ENCODE peak calls at places on chromosomes 3 and 15, in seven cellular contexts. B is left ventricle myocardium superior; X is body of pancreas; H is stimulated activated naive CD8-positive, alpha-beta T cell treated with anti-CD3 and anti-CD28 coated beads, Interleukin-15, amount 100 ng/mL, for 72 hours; F is stimulated activated effector memory CD8-positive, alpha-beta T cell treated with anti-CD3 and anti-CD28 coated beads, Interleukin-12 subunit alpha, Interleukin-12 subunit beta, amount 100 ng/mL, for 72 hours; E is psoas muscle; V is T-cell. U is an unnamed sample.
A peak's percentile ranks its signal among the peaks of the same experiment; 100 is the strongest.

GRCh38 chr3:48268936-48269551 is 28.1 kb downstream of the ZNF589 start:
- ATAC-seq in F (peak; percentile 57), V (peak; percentile 28), E (no peak), H (peak; percentile 43), B (no peak), X (no peak), U (peak; percentile 61)

GRCh38 chr15:80242132-80242769 is 9.8 kb downstream of the CTXND1 start:
- ATAC-seq in F (no peak), E (no peak), H (peak; percentile 35), B (peak; percentile 49), V (no peak), X (no peak), U (no peak)

GRCh38 chr15:39403674-39404117 is 177.2 kb upstream of the THBS1 start:
- ATAC-seq in B (peak; percentile 30), V (no peak), E (no peak), H (no peak), X (no peak), F (no peak), U (no peak)

GRCh38 chr15:86676002-86676401 is 596.3 kb downstream of the AGBL1 start:
- ATAC-seq in E (no peak), V (no peak), F (no peak), X (no peak), H (no peak), B (no peak), U (peak; percentile 23)

GRCh38 chr15:56929389-56929788 is 10.9 kb downstream of the TCF12 start:
- ATAC-seq in E (no peak), F (no peak), H (no peak), B (no peak), X (no peak), V (no peak), U (peak; percentile 46)

GRCh38 chr15:28021281-28022039 is 77.7 kb downstream of the OCA2 start:
- ATAC-seq in B (peak; percentile 40), X (peak; percentile 4), H (no peak), V (no peak), F (no peak), E (no peak), U (no peak)

GRCh38 chr3:127092776-127093175 is 100.2 kb upstream of the PRR23E start:
- ATAC-seq in E (no peak), F (no peak), B (no peak), V (no peak), H (no peak), X (no peak), U (no peak)

GRCh38 chr15:40420793-40421192 is 15.2 kb downstream of the IVD start:
- ATAC-seq in E (peak; percentile 29), F (no peak), H (no peak), B (peak; percentile 44), V (no peak), X (peak; percentile 67), U (no peak)

GRCh38 chr3:181976526-181976925 is 264.8 kb downstream of the SOX2 start:
- ATAC-seq in V (no peak), H (no peak), E (no peak), F (no peak), X (no peak), B (no peak), U (no peak)

GRCh38 chr15:75924576-75924975 is 20.9 kb downstream of the FBXO22 start:
- ATAC-seq in V (no peak), H (no peak), X (no peak), F (no peak), B (no peak), E (no peak), U (no peak)

GRCh38 chr3:172346161-172346560 is 102.1 kb downstream of the GHSR start:
- ATAC-seq in X (no peak), F (no peak), B (no peak), V (no peak), E (no peak), H (no peak), U (no peak)

GRCh38 chr3:81242871-81243270 is 518.6 kb downstream of the GBE1 start:
- ATAC-seq in V (no peak), X (no peak), F (no peak), H (no peak), B (no peak), E (no peak), U (no peak)

GRCh38 chr3:9727041-9727595 is 4.4 kb upstream of the BRPF1 start:
- ATAC-seq in X (no peak), H (peak; percentile 57), F (peak; percentile 39), E (no peak), V (peak; percentile 29), B (no peak), U (peak; percentile 11)

GRCh38 chr15:65824941-65825544 is 33.0 kb upstream of the DENND4A start:
- ATAC-seq in H (no peak), V (no peak), E (peak; percentile 65), F (no peak), B (peak; percentile 77), X (peak; percentile 51), U (no peak)

GRCh38 chr3:159781867-159782266 is 206.8 kb upstream of the IL12A start:
- ATAC-seq in X (no peak), F (no peak), E (no peak), H (no peak), V (no peak), B (no peak), U (no peak)

GRCh38 chr15:48486228-48486627 is 155.0 kb downstream of the DUT start:
- ATAC-seq in B (no peak), H (peak; percentile 46), E (no peak), V (no peak), F (no peak), X (no peak), U (no peak)

GRCh38 chr3:49812916-49813496 is 747 bp downstream of the UBA7 start:
- ATAC-seq in H (peak; percentile 33), V (peak; percentile 11), B (peak; percentile 68), F (no peak), X (peak; percentile 16), E (peak; percentile 19), U (peak; percentile 9)